ENCODE peak calls at places on chromosomes 1 and 21, in seven cellular contexts. Y, X, E, A, H, B and U are unnamed samples.

GRCh38 chr1:199182151-199182843 is 543.5 kb downstream of the PTPRC start:
- DNase-seq in H (peak; percentile 13), X (no peak), A (no peak), B (no peak), Y (no peak), E (no peak), U (no peak)

GRCh38 chr1:196677781-196678509 is 26.1 kb downstream of the CFH start:
- DNase-seq in B (no peak), Y (no peak), A (no peak), E (no peak), H (peak; percentile 22), X (no peak), U (no peak)

GRCh38 chr1:11400567-11400966 is 78.4 kb upstream of the DISP3 start:
- DNase-seq in X (no peak), B (no peak), A (no peak), Y (no peak), H (no peak), E (no peak), U (no peak)

GRCh38 chr1:211541715-211542477 is 37.1 kb downstream of the SLC30A1 start:
- DNase-seq in X (no peak), A (no peak), E (no peak), H (peak; percentile 41), B (peak; percentile 49), Y (peak; percentile 14), U (no peak)

GRCh38 chr1:31632649-31633048 is 12.0 kb downstream of the PEF1 start:
- DNase-seq in Y (no peak), H (no peak), A (no peak), X (no peak), B (peak; percentile 56), E (no peak), U (no peak)

GRCh38 chr1:181033799-181034391 is at the start of gene MR1:
- DNase-seq in H (peak; percentile 83), E (no peak), A (peak; percentile 71), B (no peak), Y (peak; percentile 21), X (no peak), U (no peak)

GRCh38 chr1:211928222-211928856 is 97.8 kb upstream of the LPGAT1 start:
- DNase-seq in H (no peak), E (no peak), X (no peak), A (no peak), B (no peak), Y (no peak), U (no peak)

GRCh38 chr1:13543927-13544556 is 30.2 kb upstream of the LRRC38 start:
- DNase-seq in X (peak; percentile 34), B (peak; percentile 13), A (peak; percentile 26), E (peak; percentile 77), Y (peak; percentile 57), H (no peak), U (no peak)

GRCh38 chr21:25323356-25323949 is 283.8 kb downstream of the MRPL39 start:
- DNase-seq in H (no peak), A (no peak), X (no peak), E (no peak), B (no peak), Y (no peak), U (no peak)

GRCh38 chr1:228374711-228375577 is 31.7 kb downstream of the TRIM11 start:
- DNase-seq in B (peak; percentile 52), A (no peak), Y (peak; percentile 54), H (peak; percentile 94), X (peak; percentile 96), E (peak; percentile 94), U (peak; percentile 89)

GRCh38 chr1:35506960-35507901 is 50.0 kb downstream of the KIAA0319L start:
- DNase-seq in A (no peak), Y (no peak), X (no peak), H (no peak), B (no peak), E (no peak), U (no peak)

GRCh38 chr1:44857446-44857845 is 14.4 kb upstream of the PTCH2 start:
- DNase-seq in H (no peak), E (no peak), Y (no peak), X (no peak), A (no peak), B (no peak), U (no peak)

GRCh38 chr1:25874635-25875153 is 814 bp downstream of the PAQR7 start:
- DNase-seq in A (no peak), E (no peak), H (no peak), Y (no peak), X (no peak), B (no peak), U (no peak)

GRCh38 chr1:211637066-211637465 is 38.4 kb downstream of the NEK2 start:
- DNase-seq in A (no peak), X (peak; percentile 17), E (no peak), H (no peak), Y (no peak), B (no peak), U (no peak)

GRCh38 chr1:3167255-3167654 is 98.3 kb downstream of the PRDM16 start:
- DNase-seq in A (no peak), E (no peak), H (no peak), Y (no peak), B (no peak), X (no peak), U (no peak)

GRCh38 chr1:53315456-53316048 is 12.3 kb downstream of the LRP8 start:
- DNase-seq in E (peak; percentile 17), H (no peak), X (no peak), Y (peak; percentile 33), A (no peak), B (peak; percentile 41), U (no peak)

GRCh38 chr1:160910351-160910750 is 25.4 kb upstream of the ITLN1 start:
- DNase-seq in Y (peak; percentile 62), B (no peak), E (no peak), H (no peak), X (no peak), A (no peak), U (no peak)

GRCh38 chr1:155064109-155064812 is 721 bp downstream of the EFNA4 start:
- DNase-seq in H (peak; percentile 29), A (no peak), E (no peak), Y (peak; percentile 44), B (peak; percentile 42), X (peak; percentile 58), U (no peak)

GRCh38 chr1:38133304-38133703 is 86.7 kb upstream of the POU3F1 start:
- DNase-seq in H (no peak), E (no peak), Y (no peak), B (no peak), X (no peak), A (no peak), U (no peak)

GRCh38 chr1:183273300-183273699 is 87.2 kb downstream of the LAMC2 start:
- DNase-seq in E (no peak), H (no peak), X (no peak), B (no peak), A (no peak), Y (no peak), U (no peak)

GRCh38 chr1:10213186-10213585 is 2.8 kb downstream of the KIF1B start:
- DNase-seq in X (no peak), Y (no peak), E (no peak), H (no peak), B (no peak), A (no peak), U (no peak)

GRCh38 chr1:218521414-218522169 is 176.5 kb downstream of the TGFB2 start:
- DNase-seq in H (peak; percentile 21), E (peak; percentile 28), Y (peak; percentile 39), A (no peak), B (peak; percentile 48), X (no peak), U (peak; percentile 30)

GRCh38 chr21:42677339-42678117 is 24.1 kb downstream of the PDE9A start:
- DNase-seq in A (no peak), H (peak; percentile 60), E (no peak), Y (no peak), B (no peak), X (no peak), U (no peak)

DNA sequence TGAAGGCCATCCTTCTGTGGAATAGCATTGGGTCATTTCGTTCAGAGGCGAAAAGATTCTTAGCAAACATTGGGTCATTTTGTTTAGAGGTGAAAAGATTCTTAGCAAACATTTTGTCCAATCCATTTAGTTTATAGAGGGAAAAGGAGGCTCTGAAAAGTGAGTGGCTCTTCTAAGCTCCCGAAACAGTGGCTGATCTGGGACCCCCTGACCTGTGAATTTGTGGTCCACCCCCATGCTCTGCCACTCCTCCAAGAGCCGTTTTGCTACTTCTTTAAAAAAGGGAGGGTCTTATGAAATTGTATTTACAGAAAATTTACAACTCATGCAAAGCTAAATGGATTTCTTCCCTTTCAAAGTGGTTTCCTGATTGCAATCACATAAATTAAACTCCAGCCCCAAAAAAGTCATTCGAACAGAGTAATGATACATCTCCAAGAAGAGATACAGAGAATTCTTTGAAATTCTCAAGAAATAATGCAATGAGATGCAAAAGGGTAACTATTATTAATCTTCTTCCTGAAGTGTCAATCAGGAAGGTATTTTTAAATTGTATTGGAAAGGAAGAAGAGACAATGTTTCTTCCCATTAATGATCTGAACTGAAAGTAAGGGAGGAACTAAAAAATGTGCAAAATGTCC is 141.2 kb downstream of the RUNX1 start:
- DNase-seq in X (no peak), A (no peak), H (no peak), B (no peak), E (no peak), Y (no peak), U (no peak)
- TF ChIP-seq POLR2A in X (no peak), A (no peak), H (no peak), B (no peak), E (no peak), Y (no peak), U (no peak)

GRCh38 chr1:226688852-226689251 is 50.2 kb downstream of the ITPKB start:
- DNase-seq in H (no peak), B (no peak), Y (no peak), A (no peak), E (no peak), X (no peak), U (no peak)

GRCh38 chr1:226691257-226691656 is 47.8 kb downstream of the ITPKB start:
- DNase-seq in X (no peak), H (no peak), A (no peak), E (no peak), Y (no peak), B (no peak), U (peak; percentile 46)

GRCh38 chr1:226688056-226688748 is 50.9 kb downstream of the ITPKB start:
- DNase-seq in Y (no peak), H (no peak), E (no peak), B (no peak), A (no peak), X (no peak), U (no peak)

GRCh38 chr1:226692067-226692792 is 46.9 kb downstream of the ITPKB start:
- DNase-seq in Y (no peak), E (no peak), B (no peak), X (no peak), H (no peak), A (no peak), U (no peak)

GRCh38 chr1:226690460-226690982 is 48.6 kb downstream of the ITPKB start:
- DNase-seq in A (no peak), X (no peak), B (no peak), Y (no peak), E (no peak), H (peak; percentile 54), U (no peak)
- H3K4me1 ChIP-seq in A (no peaks in the 10 kb centered on the region), X (peaks cover 4% of the 10 kb centered on the region), B (peaks cover 80% of the 10 kb centered on the region), Y (no peaks in the 10 kb centered on the region), E (peaks cover 38% of the 10 kb centered on the region), H (peaks cover 5% of the 10 kb centered on the region), U (peaks cover 32% of the 10 kb centered on the region)

GRCh38 chr1:23999156-23999671 is 19.1 kb upstream of the SRSF10 start:
- DNase-seq in X (no peak), B (no peak), E (no peak), A (no peak), Y (no peak), H (no peak), U (no peak)
- H3K4me3 ChIP-seq in X (no peak overlapping the region), B (no peak overlapping the region), E (no peak overlapping the region), A (no peak overlapping the region), Y (no peak overlapping the region), H (no peak overlapping the region), U (no peak overlapping the region)

GRCh38 chr1:235971571-235972315 is 93.1 kb downstream of the NID1 start:
- DNase-seq in E (peak; percentile 93), H (peak; percentile 93), X (peak; percentile 92), A (peak; percentile 88), Y (peak; percentile 84), B (peak; percentile 91), U (peak; percentile 97)
- TF ChIP-seq POLR2A in E (peak; percentile 38), H (peak; percentile 68), X (peak; percentile 75), A (no peak), Y (peak; percentile 50), B (peak; percentile 42), U (peak; percentile 75)